ENCODE peak calls at places on chromosomes 13 and 19, in seven cellular contexts. H, B, M, G, I, R and T are unnamed samples.

GRCh38 chr13:88726075-88726474 is 1054.9 kb downstream of the SLITRK5 start:
- DNase-seq in H (no peak), B (no peak), M (no peak), G (no peak), I (no peak), R (no peak), T (no peak)

GRCh38 chr13:70905035-70905434 is 796.8 kb upstream of the KLHL1 start:
- DNase-seq in H (peak), B (no peak), M (no peak), G (no peak), I (no peak), R (no peak), T (no peak)

GRCh38 chr19:15248106-15248505 is 15.9 kb upstream of the EPHX3 start:
- DNase-seq in H (no peak), B (no peak), M (peak), G (no peak), I (no peak), R (no peak), T (no peak)

GRCh38 chr19:32357720-32358119 is 12.3 kb downstream of the ZNF507 start:
- DNase-seq in H (peak), B (no peak), M (no peak), G (no peak), I (no peak), R (no peak), T (no peak)

GRCh38 chr13:106156468-106156867 is 379.0 kb downstream of the EFNB2 start:
- DNase-seq in H (peak), B (no peak), M (peak), G (no peak), I (peak), R (no peak), T (no peak)

GRCh38 chr13:107730835-107731234 is 484.5 kb downstream of the LIG4 start:
- DNase-seq in H (peak), B (no peak), M (peak), G (no peak), I (peak), R (no peak), T (no peak)

GRCh38 chr19:36489920-36490415 is 607 bp upstream of the ZNF566 start:
- DNase-seq in H (peak), B (no peak), M (peak), G (peak), I (peak), R (peak), T (peak)

GRCh38 chr13:112012004-112012704 is 54.8 kb upstream of the SOX1 start:
- DNase-seq in H (no peak), B (no peak), M (no peak), G (no peak), I (no peak), R (no peak), T (no peak)

GRCh38 chr13:59270327-59270726 is 893.4 kb downstream of the DIAPH3 start:
- DNase-seq in H (no peak), B (no peak), M (no peak), G (no peak), I (no peak), R (no peak), T (no peak)

GRCh38 chr19:8487137-8487851 is 15.1 kb downstream of the PRAM1 start:
- DNase-seq in H (no peak), B (no peak), M (no peak), G (no peak), I (no peak), R (no peak), T (peak)

GRCh38 chr19:23343434-23344010 is 51.7 kb downstream of the ZNF91 start:
- DNase-seq in H (no peak), B (no peak), M (no peak), G (peak), I (no peak), R (no peak), T (no peak)

GRCh38 chr19:30174791-30175190 is 197.4 kb upstream of the ZNF536 start:
- DNase-seq in H (no peak), B (no peak), M (no peak), G (no peak), I (no peak), R (no peak), T (no peak)

GRCh38 chr13:98050041-98050466 is 92.8 kb upstream of the FARP1 start:
- DNase-seq in H (no peak), B (no peak), M (peak), G (no peak), I (no peak), R (no peak), T (no peak)

GRCh38 chr13:51785592-51786424 is 18.2 kb downstream of the DHRS12 start:
- DNase-seq in H (peak), B (no peak), M (no peak), G (no peak), I (no peak), R (no peak), T (no peak)

GRCh38 chr13:112592181-112592580 is 4.2 kb upstream of the TUBGCP3 start:
- DNase-seq in H (no peak), B (no peak), M (no peak), G (no peak), I (no peak), R (no peak), T (no peak)

GRCh38 chr13:42038661-42039456 is 9.6 kb upstream of the DGKH start:
- DNase-seq in H (no peak), B (no peak), M (no peak), G (no peak), I (no peak), R (no peak), T (no peak)

GRCh38 chr19:6587998-6588507 is 2.9 kb downstream of the CD70 start:
- DNase-seq in H (no peak), B (no peak), M (no peak), G (peak), I (no peak), R (no peak), T (peak)

GRCh38 chr19:48724796-48725753 is 5.5 kb upstream of the MAMSTR start:
- DNase-seq in H (peak), B (no peak), M (peak), G (peak), I (no peak), R (no peak), T (peak)

DNA sequence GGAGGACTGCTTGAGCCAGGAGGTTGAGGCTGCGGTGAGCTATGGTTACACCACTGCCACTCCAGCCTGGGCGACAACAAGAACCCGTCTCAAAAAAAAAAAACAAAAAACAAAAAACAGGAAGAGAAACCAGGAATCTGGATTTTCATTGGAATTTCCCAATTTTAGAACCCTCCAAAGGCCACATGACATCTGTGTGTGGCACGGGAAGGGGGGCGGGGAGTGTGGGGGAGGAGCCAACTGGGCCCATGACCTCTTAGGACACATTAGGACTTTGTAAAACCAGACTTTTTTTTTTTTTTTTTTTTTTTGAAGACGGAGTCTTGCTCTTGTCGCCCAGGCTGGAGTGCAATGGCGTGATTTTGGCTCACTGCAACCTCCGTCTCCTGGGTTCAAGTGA is 21.2 kb upstream of the MYDGF start:
- DNase-seq in H (no peak), B (no peak), M (no peak), G (no peak), I (no peak), R (no peak), T (no peak)
- TF ChIP-seq CTCF in H (no peak), B (no peak), M (no peak), G (no peak), I (no peak), R (no peak), T (no peak)

DNA sequence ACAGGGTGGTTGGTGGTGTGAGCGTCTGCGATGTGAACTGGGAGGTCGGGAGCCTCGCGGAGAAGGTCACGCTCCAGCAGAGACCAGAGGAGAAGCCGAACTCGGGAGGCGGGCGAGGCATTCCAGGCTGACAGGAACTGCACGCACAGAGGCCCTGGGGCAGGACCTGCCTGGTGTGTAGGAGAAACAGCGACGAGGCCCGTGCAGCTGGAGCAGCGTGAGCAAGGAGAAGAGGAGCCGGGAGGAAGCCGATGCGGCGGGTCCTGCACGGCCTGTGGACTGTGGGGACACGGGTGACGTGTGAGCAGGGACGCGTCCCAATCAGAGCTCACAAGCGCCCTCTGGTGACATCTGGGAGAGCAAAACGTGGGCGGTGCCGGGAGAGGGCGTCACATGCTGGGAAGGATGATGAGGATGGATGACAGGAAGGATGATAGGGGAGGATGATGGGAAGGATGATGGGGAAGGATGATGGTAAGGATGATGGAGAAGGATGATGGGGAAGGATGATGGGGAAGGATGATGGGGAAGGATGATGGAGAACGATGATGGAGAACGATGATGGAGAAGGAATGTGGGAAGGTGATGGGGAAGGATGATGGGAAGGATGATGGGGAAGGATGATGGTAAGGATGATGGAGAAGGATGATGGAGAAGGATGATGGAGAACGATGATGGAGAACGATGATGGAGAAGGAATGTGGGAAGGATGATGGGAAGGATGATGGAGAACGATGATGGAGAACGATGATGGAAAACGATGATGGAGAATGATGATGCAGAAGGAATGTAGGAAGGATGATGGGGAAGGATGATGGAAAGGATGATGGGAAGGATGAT is 16.1 kb upstream of the MADCAM1 start:
- DNase-seq in H (peak), B (peak), M (peak), G (no peak), I (peak), R (peak), T (peak)
- TF ChIP-seq CTCF in H (peak), B (peak), M (peak), G (peak), I (peak), R (no peak), T (peak)

GRCh38 chr13:45718063-45718462 is 15.9 kb downstream of the CBY2 start:
- DNase-seq in H (peak), B (no peak), M (peak), G (peak), I (no peak), R (no peak), T (no peak)
- TF ChIP-seq CTCF in H (peak), B (peak), M (peak), G (peak), I (peak), R (no peak), T (peak)

DNA sequence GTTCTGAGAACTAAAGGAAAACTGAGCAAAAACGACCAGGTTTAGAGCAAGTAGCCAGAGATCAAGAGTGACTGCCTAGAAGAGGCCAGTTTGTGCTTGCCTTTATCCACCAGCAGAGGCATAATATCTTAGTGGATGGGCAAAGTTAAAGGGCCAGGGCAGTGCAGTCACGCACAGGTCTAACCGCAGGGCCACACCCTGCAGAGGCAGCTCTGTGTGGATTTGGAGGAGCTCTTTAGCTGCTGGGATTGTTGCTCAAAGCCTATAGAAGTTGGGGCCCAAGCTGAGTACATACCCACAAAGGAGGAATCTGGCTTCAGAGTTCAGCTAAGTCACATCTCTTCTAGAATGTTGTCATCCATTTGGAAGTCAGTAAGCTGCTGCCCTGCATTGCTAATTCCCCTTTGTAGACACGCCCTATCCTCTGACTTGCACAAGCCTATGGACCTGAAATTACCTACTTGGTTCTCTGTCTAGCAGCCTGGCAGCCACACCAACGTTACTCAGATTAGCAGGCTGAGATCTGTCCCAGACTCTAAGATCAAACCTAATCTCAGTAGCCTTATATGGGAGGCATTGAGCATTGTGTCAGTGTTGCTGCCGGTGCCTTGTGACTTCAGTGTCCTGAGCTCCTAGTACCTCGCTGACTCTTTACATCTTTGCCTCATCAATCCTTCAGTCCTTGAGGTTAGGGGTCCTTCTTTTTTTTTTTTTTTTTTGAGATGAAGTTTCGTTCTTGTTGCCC is 102.9 kb upstream of the STARD13 start:
- DNase-seq in H (no peak), B (no peak), M (no peak), G (no peak), I (no peak), R (no peak), T (no peak)
- TF ChIP-seq CTCF in H (no peak), B (no peak), M (peak), G (no peak), I (no peak), R (no peak), T (no peak)

GRCh38 chr19:18814063-18814462 is 17.7 kb upstream of the UPF1 start:
- DNase-seq in H (no peak), B (no peak), M (no peak), G (no peak), I (no peak), R (no peak), T (no peak)
- TF ChIP-seq CTCF in H (peak), B (no peak), M (no peak), G (no peak), I (peak), R (no peak), T (no peak)

GRCh38 chr13:22915442-22916082 is 265.2 kb upstream of the SGCG start:
- DNase-seq in H (peak), B (peak), M (peak), G (peak), I (no peak), R (no peak), T (no peak)
- TF ChIP-seq CTCF in H (no peak), B (peak), M (no peak), G (no peak), I (no peak), R (no peak), T (no peak)

DNA sequence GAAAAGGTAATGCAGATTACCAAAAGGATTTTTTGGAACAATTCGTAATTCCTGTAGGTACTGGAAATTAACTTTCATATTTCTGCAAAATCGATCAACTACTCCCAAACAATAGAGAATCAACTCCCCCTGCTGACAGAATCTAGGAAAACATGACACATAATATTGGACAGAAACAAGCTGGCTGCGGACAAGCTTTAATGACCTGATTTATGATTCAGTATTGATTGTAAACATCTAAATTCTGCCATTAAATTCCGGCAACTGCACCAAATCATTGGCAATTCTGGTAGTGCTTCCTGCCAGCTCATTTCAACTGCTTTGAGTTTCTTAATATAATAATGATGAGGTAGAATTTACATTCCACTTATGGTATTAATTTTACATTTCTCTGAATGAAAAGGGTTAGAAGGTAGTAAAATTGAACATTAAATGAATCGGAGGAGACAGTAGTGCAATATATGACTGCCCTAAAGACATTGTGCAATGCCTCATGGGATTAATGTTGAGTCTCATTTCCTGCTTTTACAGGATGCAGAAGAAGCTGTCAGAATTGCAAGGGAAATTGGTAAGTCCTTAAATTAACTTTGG is 146.5 kb downstream of the PCCA start:
- DNase-seq in H (peak), B (no peak), M (peak), G (peak), I (peak), R (no peak), T (peak)
- TF ChIP-seq CTCF in H (peak), B (peak), M (peak), G (peak), I (peak), R (no peak), T (peak)

GRCh38 chr19:11617207-11618062 is 20.2 kb downstream of the ZNF627 start:
- DNase-seq in H (no peak), B (no peak), M (no peak), G (no peak), I (no peak), R (no peak), T (no peak)

GRCh38 chr19:11611730-11612129 is 14.4 kb downstream of the ZNF627 start:
- DNase-seq in H (no peak), B (no peak), M (no peak), G (no peak), I (no peak), R (no peak), T (no peak)

GRCh38 chr19:11612816-11613511 is 15.7 kb downstream of the ZNF627 start:
- DNase-seq in H (no peak), B (no peak), M (no peak), G (peak), I (no peak), R (no peak), T (peak)
- TF ChIP-seq CTCF in H (no peak), B (no peak), M (no peak), G (no peak), I (no peak), R (no peak), T (no peak)